ENCODE peak calls at places on chromosomes 1 and 21, in seven cellular contexts. Z is activated T-cell treated with anti-CD3 and anti-CD28 coated beads for 1 hour; N is stimulated activated CD4-positive, alpha-beta T cell treated with anti-CD3 and anti-CD28 coated beads, TNF-alpha, amount 100 ng/mL, for 1 hour; P is pulmonary artery endothelial cell; W is aorta; F is upper lobe of right lung; S is activated CD4-positive, alpha-beta T cell treated with anti-CD3 and anti-CD28 coated beads, Interleukin-2, amount 50 U/mL, for 1 hour. T is an unnamed sample.

GRCh38 chr21:36463204-36463603 is 16.7 kb downstream of the CLDN14 start:
- DNase-seq in Z (no peak), N (no peak), P (no peak), W (no peak), F (no peak), S (no peak), T (no peak)

GRCh38 chr1:234620272-234620711 is 10.3 kb upstream of the IRF2BP2 start:
- DNase-seq in Z (no peak), N (no peak), P (no peak), W (no peak), F (no peak), S (no peak), T (no peak)

GRCh38 chr1:112714313-112715263 is 544 bp downstream of the PPM1J start:
- DNase-seq in Z (no peak), N (no peak), P (no peak), W (peak), F (peak), S (no peak), T (peak)

GRCh38 chr1:167695150-167695549 is 26.6 kb upstream of the MPZL1 start:
- DNase-seq in Z (no peak), N (no peak), P (no peak), W (no peak), F (no peak), S (no peak), T (no peak)

GRCh38 chr1:84907095-84907827 is 14.3 kb upstream of the LPAR3 start:
- DNase-seq in Z (no peak), N (no peak), P (no peak), W (no peak), F (no peak), S (no peak), T (no peak)

GRCh38 chr1:208242829-208243521 is 1.2 kb downstream of the PLXNA2 start:
- DNase-seq in Z (no peak), N (no peak), P (no peak), W (no peak), F (peak), S (no peak), T (peak)

GRCh38 chr1:64623750-64624445 is 121.0 kb upstream of the RAVER2 start:
- DNase-seq in Z (no peak), N (no peak), P (no peak), W (no peak), F (no peak), S (no peak), T (no peak)

GRCh38 chr1:94325379-94326302 is 88.3 kb upstream of the ARHGAP29 start:
- DNase-seq in Z (no peak), N (no peak), P (peak), W (no peak), F (no peak), S (no peak), T (no peak)

GRCh38 chr1:17158961-17159360 is 39.7 kb upstream of the PADI2 start:
- DNase-seq in Z (no peak), N (no peak), P (no peak), W (no peak), F (no peak), S (no peak), T (no peak)

GRCh38 chr21:41980561-41980960 is 26.7 kb upstream of the C2CD2 start:
- DNase-seq in Z (no peak), N (no peak), P (no peak), W (no peak), F (no peak), S (no peak), T (no peak)

GRCh38 chr1:236064674-236065508 is at the start of gene NID1:
- DNase-seq in Z (peak), N (no peak), P (peak), W (peak), F (peak), S (peak), T (peak)

GRCh38 chr21:37987668-37988067 is 71.4 kb upstream of the KCNJ6 start:
- DNase-seq in Z (no peak), N (no peak), P (no peak), W (no peak), F (no peak), S (no peak), T (no peak)